ENCODE peak calls at places on chromosome 18, in seven cellular contexts. S is effector memory CD8-positive, alpha-beta T cell; Q is endothelial cell; Y is heart left ventricle; P is NCI-H1694 treated with DMSO at 0.1 percent for 48 hours; R is anterior cingulate cortex; U is SJSA1. C is an unnamed sample.

GRCh38 chr18:56112013-56112749 is 524.2 kb upstream of the TCF4 start:
- DNase-seq in Y (no peak), R (no peak), S (no peak), P (no peak), Q (no peak), U (no peak), C (no peak)

GRCh38 chr18:50473896-50474295 is 86.0 kb upstream of the MAPK4 start:
- DNase-seq in Y (no peak), P (no peak), R (no peak), Q (no peak), U (no peak), S (no peak), C (no peak)

GRCh38 chr18:62091487-62092120 is 95.3 kb downstream of the PIGN start:
- DNase-seq in Q (no peak), Y (no peak), U (no peak), P (no peak), R (no peak), S (no peak), C (no peak)

GRCh38 chr18:46042571-46043123 is 29.4 kb downstream of the PSTPIP2 start:
- DNase-seq in R (no peak), Y (no peak), S (no peak), P (no peak), Q (no peak), U (peak; percentile 73), C (no peak)

GRCh38 chr18:6219116-6219717 is 195.5 kb downstream of the L3MBTL4 start:
- DNase-seq in R (no peak), P (no peak), Q (peak; percentile 77), U (no peak), Y (peak; percentile 37), S (no peak), C (peak; percentile 29)

GRCh38 chr18:76467371-76468190 is 27.5 kb downstream of the ZNF516 start:
- DNase-seq in P (no peak), S (no peak), Y (peak; percentile 67), Q (no peak), U (no peak), R (no peak), C (no peak)

GRCh38 chr18:44117821-44118220 is 562.9 kb upstream of the SETBP1 start:
- DNase-seq in P (no peak), Y (no peak), Q (no peak), R (no peak), U (no peak), S (no peak), C (no peak)

GRCh38 chr18:57134564-57135211 is 12.2 kb upstream of the BOD1L2 start:
- DNase-seq in P (no peak), Y (no peak), Q (no peak), U (no peak), S (no peak), R (no peak), C (no peak)

GRCh38 chr18:63207154-63207790 is 112.3 kb downstream of the BCL2 start:
- DNase-seq in S (no peak), R (no peak), P (no peak), Q (no peak), U (no peak), Y (no peak), C (peak; percentile 49)

GRCh38 chr18:55585586-55586521 is 2.1 kb downstream of the TCF4 start:
- DNase-seq in R (peak; percentile 3), Y (peak; percentile 22), U (peak; percentile 42), Q (no peak), P (peak; percentile 18), S (no peak), C (peak; percentile 9)

GRCh38 chr18:22694954-22695353 is 238.2 kb upstream of the RBBP8 start:
- DNase-seq in Q (no peak), P (no peak), S (no peak), Y (peak; percentile 52), U (peak; percentile 83), R (no peak), C (no peak)

GRCh38 chr18:54776282-54776977 is 51.8 kb upstream of the RAB27B start:
- DNase-seq in U (peak; percentile 94), R (no peak), P (no peak), Y (no peak), Q (no peak), S (no peak), C (no peak)

GRCh38 chr18:37546023-37546537 is 19.5 kb downstream of the CELF4 start:
- DNase-seq in P (no peak), Q (no peak), U (no peak), Y (no peak), S (no peak), R (peak; percentile 35), C (no peak)

GRCh38 chr18:69845588-69846506 is 101.8 kb downstream of the CD226 start:
- DNase-seq in P (no peak), Q (no peak), U (no peak), S (no peak), R (no peak), Y (no peak), C (no peak)

GRCh38 chr18:21490745-21491144 is 109.8 kb downstream of the ESCO1 start:
- DNase-seq in P (no peak), Y (no peak), R (no peak), Q (no peak), S (no peak), U (no peak), C (no peak)

GRCh38 chr18:44700652-44701051 is 20.0 kb downstream of the SETBP1 start:
- DNase-seq in P (no peak), Q (no peak), Y (no peak), R (no peak), U (no peak), S (peak; percentile 28), C (no peak)

GRCh38 chr18:48802543-48803428 is 148.0 kb downstream of the SMAD7 start:
- DNase-seq in Q (no peak), R (peak; percentile 65), Y (peak; percentile 27), U (no peak), P (no peak), S (no peak), C (no peak)

GRCh38 chr18:44895176-44895798 is 214.6 kb downstream of the SETBP1 start:
- DNase-seq in S (no peak), P (peak; percentile 35), Y (peak; percentile 50), Q (no peak), U (peak; percentile 49), R (no peak), C (peak; percentile 46)

C was measured in OCI-LY7.